ENCODE peak calls at places on chromosomes 7 and 10, in five cellular contexts. Y is osteocyte, Q is Calu3, M is astrocyte of the spinal cord, Z is tibial artery. K is an unnamed sample.

GRCh38 chr7:114631249-114631822 is 216.7 kb downstream of the FOXP2 start:
- DNase-seq in Y (no peak), Q (no peak), M (no peak), Z (no peak), K (no peak)

GRCh38 chr10:123203393-123204126 is 49.4 kb downstream of the BUB3 start:
- DNase-seq in Y (no peak), Q (peak), M (peak), Z (no peak), K (no peak)

GRCh38 chr7:101126651-101127459 is at the start of gene SERPINE1:
- DNase-seq in Y (peak), Q (no peak), M (peak), Z (peak), K (peak)

GRCh38 chr10:15472431-15473400 is 101.6 kb upstream of the FAM171A1 start:
- DNase-seq in Y (no peak), Q (no peak), M (peak), Z (peak), K (no peak)

GRCh38 chr10:124614003-124614659 is 130.0 kb downstream of the FAM53B start:
- DNase-seq in Y (no peak), Q (no peak), M (no peak), Z (no peak), K (no peak)

GRCh38 chr10:72223743-72224101 is 7.6 kb upstream of the ASCC1 start:
- DNase-seq in Y (no peak), Q (no peak), M (peak), Z (peak), K (no peak)

GRCh38 chr7:123352957-123353356 is 153.2 kb upstream of the SLC13A1 start:
- DNase-seq in Y (no peak), Q (no peak), M (no peak), Z (no peak), K (no peak)

GRCh38 chr7:139982927-139983925 is 79.5 kb downstream of the PARP12 start:
- DNase-seq in Y (no peak), Q (no peak), M (no peak), Z (no peak), K (no peak)

GRCh38 chr7:107978815-107979408 is 24.0 kb downstream of the LAMB1 start:
- DNase-seq in Y (no peak), Q (no peak), M (no peak), Z (no peak), K (no peak)

GRCh38 chr7:131638641-131639430 is 82.4 kb upstream of the PODXL start:
- DNase-seq in Y (no peak), Q (no peak), M (no peak), Z (no peak), K (no peak)

GRCh38 chr7:45687185-45687560 is 113.0 kb downstream of the ADCY1 start:
- DNase-seq in Y (peak), Q (no peak), M (no peak), Z (no peak), K (no peak)

GRCh38 chr10:31262672-31263071 is 56.3 kb upstream of the ZEB1 start:
- DNase-seq in Y (no peak), Q (no peak), M (peak), Z (peak), K (no peak)

GRCh38 chr7:127892488-127893314 is 138.5 kb downstream of the LRRC4 start:
- DNase-seq in Y (no peak), Q (no peak), M (no peak), Z (no peak), K (no peak)

GRCh38 chr7:50621206-50621605 is 56.0 kb upstream of the DDC start:
- DNase-seq in Y (no peak), Q (no peak), M (no peak), Z (no peak), K (no peak)

GRCh38 chr10:73999703-74000102 is 1.8 kb downstream of the VCL start:
- DNase-seq in Y (no peak), Q (no peak), M (peak), Z (no peak), K (no peak)

GRCh38 chr10:13708256-13708990 is 121.7 kb downstream of the PRPF18 start:
- DNase-seq in Y (no peak), Q (peak), M (peak), Z (no peak), K (no peak)

GRCh38 chr10:46247808-46248569 is 38.8 kb upstream of the ANTXRL start:
- DNase-seq in Y (peak), Q (no peak), M (no peak), Z (no peak), K (no peak)

GRCh38 chr10:1410469-1411395 is 326.6 kb downstream of the ADARB2 start:
- DNase-seq in Y (peak), Q (no peak), M (no peak), Z (no peak), K (no peak)

GRCh38 chr7:139332960-139333359 is 8.2 kb upstream of the FMC1 start:
- DNase-seq in Y (peak), Q (no peak), M (no peak), Z (no peak), K (no peak)

GRCh38 chr10:97866524-97867219 is 17.0 kb downstream of the GOLGA7B start:
- DNase-seq in Y (no peak), Q (no peak), M (no peak), Z (no peak), K (no peak)

GRCh38 chr10:71801357-71801756 is 28.0 kb upstream of the VSIR start:
- DNase-seq in Y (no peak), Q (no peak), M (no peak), Z (no peak), K (no peak)

GRCh38 chr10:128530301-128530700 is 404.1 kb upstream of the MKI67 start:
- DNase-seq in Y (no peak), Q (no peak), M (no peak), Z (no peak), K (no peak)

GRCh38 chr10:119489572-119490326 is 52.8 kb downstream of the RGS10 start:
- DNase-seq in Y (peak), Q (peak), M (peak), Z (no peak), K (peak)

GRCh38 chr7:371779-372545 is 82.0 kb downstream of the FOXL3 start:
- DNase-seq in Y (no peak), Q (no peak), M (no peak), Z (peak), K (no peak)

GRCh38 chr10:13400196-13400965 is 52.3 kb upstream of the SEPHS1 start:
- DNase-seq in Y (no peak), Q (no peak), M (no peak), Z (no peak), K (no peak)

GRCh38 chr7:151755131-151755787 is 121.7 kb downstream of the PRKAG2 start:
- DNase-seq in Y (no peak), Q (no peak), M (no peak), Z (no peak), K (no peak)

GRCh38 chr7:131235489-131236317 is 92.0 kb upstream of the MKLN1 start:
- DNase-seq in Y (peak), Q (peak), M (peak), Z (peak), K (no peak)

GRCh38 chr10:35409094-35409582 is 72.8 kb downstream of the CCNY start:
- DNase-seq in Y (no peak), Q (no peak), M (peak), Z (peak), K (no peak)

GRCh38 chr7:42440951-42441350 is 203.9 kb upstream of the GLI3 start:
- DNase-seq in Y (no peak), Q (no peak), M (no peak), Z (no peak), K (no peak)

GRCh38 chr10:59942556-59942955 is 36.2 kb upstream of the CCDC6 start:
- DNase-seq in Y (no peak), Q (no peak), M (no peak), Z (no peak), K (no peak)

GRCh38 chr7:18003286-18003685 is 24.4 kb downstream of the PRPS1L1 start:
- DNase-seq in Y (no peak), Q (no peak), M (no peak), Z (no peak), K (no peak)

GRCh38 chr10:47346572-47347302 is 1.4 kb upstream of the RBP3 start:
- DNase-seq in Y (no peak), Q (no peak), M (no peak), Z (no peak), K (no peak)

GRCh38 chr7:29116361-29116760 is 30.0 kb downstream of the CPVL start:
- DNase-seq in Y (no peak), Q (no peak), M (no peak), Z (no peak), K (no peak)

GRCh38 chr10:69449841-69450240 is 1.4 kb upstream of the TSPAN15 start:
- DNase-seq in Y (no peak), Q (peak), M (peak), Z (peak), K (peak)

DNA sequence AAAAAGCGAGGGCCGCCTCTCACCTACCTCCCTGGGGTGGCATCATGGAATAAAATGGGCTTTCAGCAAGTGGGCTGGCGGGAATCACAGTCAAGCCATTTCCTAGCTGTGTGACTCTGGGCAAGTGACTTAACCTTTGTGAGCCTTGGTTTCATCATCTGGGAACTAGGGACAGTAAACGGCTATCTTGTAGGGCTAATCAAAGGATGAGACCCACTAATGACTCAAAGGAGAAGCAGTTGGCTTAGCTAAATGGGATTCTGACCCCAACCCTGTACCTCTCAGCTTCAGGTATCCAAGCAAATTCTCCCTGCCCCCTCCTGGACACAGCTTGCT is 25.8 kb downstream of the TRIM8 start:
- DNase-seq in Y (no peak), Q (no peak), M (no peak), Z (no peak), K (no peak)
- TF ChIP-seq CTCF in Y (no peak), Q (peak), M (no peak), Z (no peak), K (no peak)

GRCh38 chr7:90726120-90726519 is 130.0 kb downstream of the CDK14 start:
- DNase-seq in Y (no peak), Q (no peak), M (no peak), Z (no peak), K (no peak)
- TF ChIP-seq CTCF in Y (no peak), Q (no peak), M (no peak), Z (no peak), K (no peak)

DNA sequence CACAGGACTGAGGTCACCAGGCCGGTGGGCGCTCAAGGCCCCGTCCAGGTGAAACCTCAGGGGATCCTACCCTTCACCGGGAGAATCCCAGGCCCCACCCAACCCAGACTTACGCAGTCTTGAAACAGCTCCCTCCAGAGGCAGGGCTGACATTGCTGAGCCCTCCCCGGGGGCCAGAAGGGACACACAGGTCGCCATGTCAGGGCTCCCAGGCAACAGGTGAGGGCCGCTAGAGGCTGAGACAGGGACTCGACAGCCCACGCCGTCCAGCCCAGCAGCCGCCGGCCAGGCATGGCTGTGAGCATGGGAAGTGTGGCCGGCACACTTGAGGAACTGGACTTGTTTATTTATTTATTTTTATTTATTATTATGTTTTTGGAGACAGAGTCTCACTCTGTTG is 10.3 kb downstream of the MICALL2 start:
- DNase-seq in Y (no peak), Q (no peak), M (no peak), Z (no peak), K (no peak)
- TF ChIP-seq CTCF in Y (no peak), Q (no peak), M (no peak), Z (no peak), K (no peak)

DNA sequence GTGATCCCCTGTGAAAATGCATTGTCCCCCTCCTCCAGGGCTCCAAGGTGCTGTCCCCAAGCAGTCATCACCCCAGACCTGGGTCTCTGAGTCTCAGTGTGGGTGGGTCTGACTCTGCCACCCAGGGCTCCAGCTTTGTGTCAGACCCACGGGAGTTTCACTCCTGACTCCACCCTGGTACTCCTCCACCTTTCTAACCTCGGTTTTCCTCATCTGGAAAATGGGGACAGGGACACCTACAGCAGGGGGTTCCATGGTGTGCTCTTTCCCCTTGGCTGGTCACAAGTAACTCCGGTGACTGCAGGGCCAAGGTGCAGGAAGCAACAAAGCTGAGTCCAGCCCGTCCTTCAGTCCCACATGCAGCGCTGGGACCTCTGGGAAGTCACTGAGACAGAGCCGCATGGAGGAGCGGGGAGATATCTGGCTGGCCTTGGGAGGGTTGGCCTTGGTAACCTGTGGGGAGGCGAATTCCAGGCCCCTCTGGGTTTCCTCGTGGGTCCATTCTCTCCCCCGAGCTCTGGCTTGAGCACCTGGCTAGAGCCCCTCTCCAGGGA is 41.8 kb upstream of the RABGEF1 start:
- DNase-seq in Y (peak), Q (no peak), M (no peak), Z (no peak), K (no peak)
- TF ChIP-seq CTCF in Y (no peak), Q (no peak), M (no peak), Z (no peak), K (no peak)

GRCh38 chr10:80148166-80148805 is 15.8 kb downstream of the PLAC9 start:
- DNase-seq in Y (no peak), Q (no peak), M (no peak), Z (peak), K (no peak)
- TF ChIP-seq CTCF in Y (no peak), Q (no peak), M (no peak), Z (no peak), K (no peak)

GRCh38 chr7:85464042-85464651 is 277.3 kb upstream of the SEMA3D start:
- DNase-seq in Y (no peak), Q (no peak), M (peak), Z (no peak), K (no peak)
- TF ChIP-seq CTCF in Y (peak), Q (no peak), M (peak), Z (no peak), K (no peak)

DNA sequence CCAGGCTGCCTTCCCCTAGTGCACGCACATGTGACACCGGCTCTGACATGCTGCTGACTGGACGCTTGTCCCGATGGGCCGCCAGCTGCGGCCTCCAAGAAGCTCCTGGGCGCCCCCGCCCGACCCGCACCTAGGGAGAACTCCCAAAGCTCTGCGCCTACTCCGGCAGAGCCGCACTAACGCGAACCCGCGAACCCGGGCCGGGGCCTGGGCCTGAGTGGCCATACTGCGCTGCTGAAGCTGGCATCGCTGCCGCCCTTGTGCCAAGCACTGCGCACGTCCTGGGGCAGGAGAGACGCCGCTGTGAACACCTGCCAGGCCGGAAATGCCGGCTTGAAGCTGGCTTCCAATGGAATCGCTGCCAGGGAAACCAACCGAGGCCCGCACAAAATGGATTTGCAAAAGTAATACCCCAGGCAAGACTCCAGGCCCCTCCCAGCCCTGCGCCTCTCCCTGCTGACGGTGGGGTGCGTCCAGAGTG is 85.1 kb downstream of the WASHC2A start:
- DNase-seq in Y (no peak), Q (no peak), M (no peak), Z (no peak), K (peak)
- TF ChIP-seq CTCF in Y (no peak), Q (no peak), M (no peak), Z (no peak), K (no peak)

GRCh38 chr7:23098029-23098428 is 7.6 kb upstream of the KLHL7 start:
- DNase-seq in Y (no peak), Q (no peak), M (no peak), Z (no peak), K (no peak)

GRCh38 chr7:23098460-23098859 is 7.1 kb upstream of the KLHL7 start:
- DNase-seq in Y (no peak), Q (no peak), M (no peak), Z (no peak), K (no peak)

GRCh38 chr7:23105086-23105643 is 420 bp upstream of the KLHL7 start:
- DNase-seq in Y (no peak), Q (no peak), M (no peak), Z (no peak), K (no peak)

GRCh38 chr7:23105644-23106490 is at the start of gene KLHL7:
- DNase-seq in Y (peak), Q (peak), M (peak), Z (peak), K (peak)

DNA sequence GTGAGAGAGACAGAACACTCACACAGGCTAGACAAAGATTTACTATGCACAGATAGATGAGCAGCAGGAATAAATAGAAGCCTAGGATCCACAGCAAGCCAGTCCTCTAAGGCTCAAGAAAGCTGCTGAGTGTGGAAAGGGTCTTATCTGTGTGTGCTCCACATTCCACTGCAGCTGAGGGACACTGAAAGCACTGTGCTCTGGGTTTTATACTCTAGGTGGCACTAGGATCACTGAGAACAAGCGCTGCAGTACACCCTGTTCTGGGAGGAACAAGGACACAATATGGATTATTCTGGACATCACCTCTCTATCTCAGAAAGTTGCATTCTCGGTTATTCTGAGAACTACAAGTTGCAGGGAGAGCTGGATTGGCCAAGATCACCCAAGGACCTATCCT is 4.9 kb upstream of the KLHL7 start:
- DNase-seq in Y (no peak), Q (no peak), M (no peak), Z (no peak), K (no peak)
- TF ChIP-seq CTCF in Y (no peak), Q (no peak), M (no peak), Z (no peak), K (no peak)

GRCh38 chr10:101749033-101749432 is 26.9 kb downstream of the FGF8 start:
- DNase-seq in Y (no peak), Q (no peak), M (no peak), Z (no peak), K (peak)
- TF ChIP-seq CTCF in Y (no peak), Q (no peak), M (peak), Z (no peak), K (no peak)

GRCh38 chr10:115171392-115171960 is 78.3 kb downstream of the ATRNL1 start:
- DNase-seq in Y (no peak), Q (no peak), M (peak), Z (no peak), K (no peak)
- TF ChIP-seq CTCF in Y (peak), Q (peak), M (peak), Z (peak), K (peak)